ENCODE peak calls at places on chromosomes 16 and 17, in seven cellular contexts. B is endothelial cell of umbilical vein, O is aorta, A is SW 1271, I is AG08395, Z is renal cortical epithelial cell, N is AG10803. J is an unnamed sample.

GRCh38 chr16:65249768-65250167 is 127.9 kb upstream of the CDH11 start:
- DNase-seq in B (no peak), O (peak), A (no peak), I (peak), Z (no peak), N (peak), J (no peak)

GRCh38 chr17:61398721-61399130 is 917 bp upstream of the TBX2 start:
- DNase-seq in B (no peak), O (no peak), A (no peak), I (no peak), Z (no peak), N (no peak), J (no peak)

GRCh38 chr16:84686702-84687298 is 13.0 kb upstream of the USP10 start:
- DNase-seq in B (no peak), O (no peak), A (no peak), I (no peak), Z (no peak), N (no peak), J (no peak)

GRCh38 chr16:1293921-1294656 is 15.3 kb upstream of the UBE2I start:
- DNase-seq in B (no peak), O (no peak), A (no peak), I (no peak), Z (no peak), N (no peak), J (no peak)

GRCh38 chr16:11547517-11547916 is 39.2 kb downstream of the LITAF start:
- DNase-seq in B (no peak), O (no peak), A (no peak), I (no peak), Z (no peak), N (no peak), J (no peak)

GRCh38 chr16:14672403-14672971 is 21.6 kb downstream of the PLA2G10 start:
- DNase-seq in B (no peak), O (no peak), A (no peak), I (no peak), Z (peak), N (no peak), J (no peak)

GRCh38 chr16:11327277-11328171 is 17.7 kb upstream of the RMI2 start:
- DNase-seq in B (no peak), O (no peak), A (no peak), I (no peak), Z (no peak), N (peak), J (no peak)

GRCh38 chr16:20727181-20727580 is 14.4 kb downstream of the THUMPD1 start:
- DNase-seq in B (no peak), O (no peak), A (no peak), I (no peak), Z (no peak), N (no peak), J (no peak)

GRCh38 chr17:68533887-68534700 is 21.9 kb downstream of the PRKAR1A start:
- DNase-seq in B (peak), O (no peak), A (no peak), I (peak), Z (peak), N (peak), J (no peak)

GRCh38 chr17:1644493-1645206 is 882 bp downstream of the SCARF1 start:
- DNase-seq in B (peak), O (no peak), A (peak), I (no peak), Z (peak), N (peak), J (no peak)

GRCh38 chr17:82320956-82321927 is 3.8 kb upstream of the CD7 start:
- DNase-seq in B (no peak), O (peak), A (no peak), I (no peak), Z (no peak), N (no peak), J (no peak)

GRCh38 chr17:45839442-45839841 is 5.2 kb upstream of the SPPL2C start:
- DNase-seq in B (no peak), O (no peak), A (no peak), I (no peak), Z (no peak), N (no peak), J (no peak)

GRCh38 chr16:24482681-24483202 is 56.6 kb upstream of the RBBP6 start:
- DNase-seq in B (no peak), O (no peak), A (no peak), I (no peak), Z (no peak), N (no peak), J (no peak)

GRCh38 chr17:72386619-72387237 is 265.9 kb downstream of the SOX9 start:
- DNase-seq in B (no peak), O (no peak), A (no peak), I (no peak), Z (peak), N (peak), J (no peak)

GRCh38 chr16:7456221-7456620 is 123.6 kb downstream of the RBFOX1 start:
- DNase-seq in B (no peak), O (no peak), A (no peak), I (no peak), Z (no peak), N (no peak), J (no peak)

GRCh38 chr16:19307587-19308241 is 22.2 kb downstream of the CLEC19A start:
- DNase-seq in B (no peak), O (no peak), A (no peak), I (no peak), Z (no peak), N (no peak), J (no peak)

GRCh38 chr16:85924675-85925074 is 25.7 kb downstream of the IRF8 start:
- DNase-seq in B (no peak), O (no peak), A (no peak), I (peak), Z (peak), N (peak), J (no peak)

GRCh38 chr17:36001109-36001735 is at the start of gene CCL15:
- DNase-seq in B (no peak), O (no peak), A (no peak), I (no peak), Z (no peak), N (no peak), J (no peak)

GRCh38 chr17:7351665-7352558 is at the start of gene KCTD11:
- DNase-seq in B (peak), O (peak), A (peak), I (peak), Z (peak), N (peak), J (no peak)

GRCh38 chr17:16922386-16923096 is 49.4 kb downstream of the TNFRSF13B start:
- DNase-seq in B (no peak), O (no peak), A (no peak), I (no peak), Z (peak), N (no peak), J (no peak)

GRCh38 chr16:13435415-13435814 is 484.5 kb upstream of the ERCC4 start:
- DNase-seq in B (no peak), O (no peak), A (no peak), I (no peak), Z (peak), N (no peak), J (no peak)

GRCh38 chr17:10336393-10336792 is 36.4 kb downstream of the MYH13 start:
- DNase-seq in B (no peak), O (no peak), A (no peak), I (no peak), Z (no peak), N (no peak), J (no peak)

GRCh38 chr16:73154063-73154870 is 106.3 kb upstream of the ZFHX3 start:
- DNase-seq in B (peak), O (peak), A (no peak), I (no peak), Z (no peak), N (no peak), J (peak)

GRCh38 chr17:50764860-50765259 is 2.5 kb downstream of the ANKRD40CL start:
- DNase-seq in B (no peak), O (no peak), A (no peak), I (no peak), Z (no peak), N (no peak), J (no peak)

GRCh38 chr16:287298-287811 is 4.4 kb downstream of the PDIA2 start:
- DNase-seq in B (no peak), O (no peak), A (no peak), I (no peak), Z (no peak), N (no peak), J (no peak)

GRCh38 chr16:2587891-2588565 is 50.2 kb downstream of the PDPK1 start:
- DNase-seq in B (no peak), O (peak), A (no peak), I (no peak), Z (no peak), N (no peak), J (no peak)

GRCh38 chr17:28623696-28624095 is 9.7 kb upstream of the RSKR start:
- DNase-seq in B (no peak), O (no peak), A (no peak), I (no peak), Z (no peak), N (no peak), J (no peak)

J was measured in glomerular endothelial cell.